ENCODE peak calls at places on chromosomes 3 and 15, in four cellular contexts. X is progenitor cell of endocrine pancreas, N is choroid plexus epithelial cell, M is cardiac fibroblast. P is an unnamed sample.
A peak's percentile ranks its signal among the peaks of the same experiment; 100 is the strongest.

GRCh38 chr3:63625161-63625560 is 27.3 kb upstream of the SNTN start:
- DNase-seq in N (peak; percentile 82), M (peak; percentile 94), X (no peak), P (no peak)

GRCh38 chr15:97652700-97653167 is 307.8 kb upstream of the ARRDC4 start:
- DNase-seq in M (no peak), N (no peak), X (peak; percentile 15), P (no peak)

GRCh38 chr3:50658831-50659230 is 15.9 kb upstream of the DOCK3 start:
- DNase-seq in M (no peak), X (no peak), N (no peak), P (no peak)

GRCh38 chr15:76139368-76140068 is 79.7 kb downstream of the TMEM266 start:
- DNase-seq in M (peak; percentile 85), N (peak; percentile 87), X (peak; percentile 63), P (peak; percentile 60)

GRCh38 chr3:171954644-171955365 is 84.6 kb upstream of the FNDC3B start:
- DNase-seq in X (no peak), M (peak; percentile 88), N (peak; percentile 43), P (no peak)

GRCh38 chr3:8759038-8759755 is 10.2 kb downstream of the OXTR start:
- DNase-seq in X (no peak), N (no peak), M (no peak), P (no peak)

GRCh38 chr3:158802399-158803023 is 657 bp downstream of the MFSD1 start:
- DNase-seq in X (no peak), M (no peak), N (no peak), P (no peak)

GRCh38 chr3:193149998-193150397 is 91.0 kb upstream of the PLAAT1 start:
- DNase-seq in M (no peak), X (no peak), N (no peak), P (no peak)

GRCh38 chr3:176505878-176506621 is 691.2 kb downstream of the TBL1XR1 start:
- DNase-seq in M (no peak), N (no peak), X (no peak), P (no peak)

GRCh38 chr3:9316881-9317341 is 45.9 kb upstream of the THUMPD3 start:
- DNase-seq in M (peak; percentile 70), X (no peak), N (peak; percentile 48), P (no peak)

GRCh38 chr15:73959012-73959581 is 32.8 kb downstream of the LOXL1 start:
- DNase-seq in N (no peak), M (peak; percentile 31), X (no peak), P (no peak)

GRCh38 chr3:162332344-162332743 is 835.7 kb downstream of the OTOL1 start:
- DNase-seq in M (peak; percentile 4), N (peak; percentile 3), X (no peak), P (no peak)

GRCh38 chr3:172253200-172253599 is 195.1 kb downstream of the GHSR start:
- DNase-seq in X (no peak), N (no peak), M (no peak), P (no peak)

GRCh38 chr3:119557192-119557873 is 2.1 kb downstream of the CD80 start:
- DNase-seq in M (no peak), N (no peak), X (no peak), P (no peak)

GRCh38 chr15:31236184-31237041 is 90.2 kb upstream of the KLF13 start:
- DNase-seq in M (peak; percentile 96), N (peak; percentile 97), X (no peak), P (no peak)

GRCh38 chr3:48694610-48695051 is 8.9 kb upstream of the NCKIPSD start:
- DNase-seq in N (peak; percentile 93), M (peak; percentile 92), X (no peak), P (no peak)

GRCh38 chr15:70200511-70200991 is 102.8 kb upstream of the TLE3 start:
- DNase-seq in N (peak; percentile 61), X (no peak), M (no peak), P (no peak)

GRCh38 chr15:35674873-35675781 is 129.2 kb upstream of the DPH6 start:
- DNase-seq in N (peak; percentile 91), X (no peak), M (peak; percentile 74), P (no peak)

GRCh38 chr3:138332472-138333073 is 2.9 kb upstream of the NME9 start:
- DNase-seq in X (no peak), N (peak; percentile 75), M (peak; percentile 70), P (no peak)

GRCh38 chr3:127275287-127275781 is 12.5 kb downstream of the PRR20G start:
- DNase-seq in M (peak; percentile 35), X (no peak), N (no peak), P (no peak)

GRCh38 chr3:64143399-64144130 is 81.7 kb downstream of the PRICKLE2 start:
- DNase-seq in M (peak; percentile 57), X (no peak), N (peak; percentile 60), P (no peak)

GRCh38 chr3:128232421-128233180 is 79.3 kb downstream of the EEFSEC start:
- DNase-seq in X (no peak), M (no peak), N (no peak), P (no peak)

GRCh38 chr3:73086071-73086494 is 24.6 kb downstream of the EBLN2 start:
- DNase-seq in M (peak; percentile 64), N (peak; percentile 66), X (no peak), P (peak; percentile 23)

GRCh38 chr3:160756907-160757623 is 1.0 kb downstream of the PPM1L start:
- DNase-seq in N (no peak), M (no peak), X (no peak), P (peak; percentile 17)

GRCh38 chr3:16130066-16130465 is 44.4 kb upstream of the GALNT15 start:
- DNase-seq in M (peak; percentile 89), X (no peak), N (peak; percentile 91), P (no peak)

GRCh38 chr15:59283717-59284336 is 77.2 kb downstream of the LDHAL6B start:
- DNase-seq in M (no peak), N (no peak), X (no peak), P (no peak)

GRCh38 chr3:1609416-1609815 is 489.2 kb upstream of the CNTN4 start:
- DNase-seq in N (no peak), M (no peak), X (no peak), P (no peak)

GRCh38 chr3:79369306-79369705 is 398.5 kb downstream of the ROBO1 start:
- DNase-seq in N (peak; percentile 65), X (no peak), M (peak; percentile 50), P (no peak)

GRCh38 chr3:11717301-11717700 is 73.6 kb upstream of the VGLL4 start:
- DNase-seq in M (peak; percentile 57), X (no peak), N (peak; percentile 35), P (no peak)

GRCh38 chr15:101111570-101112262 is 140.1 kb downstream of the CHSY1 start:
- DNase-seq in N (no peak), M (no peak), X (no peak), P (no peak)

GRCh38 chr15:101113114-101114005 is 138.5 kb downstream of the CHSY1 start:
- DNase-seq in M (no peak), N (no peak), X (no peak), P (no peak)

GRCh38 chr15:101110681-101111569 is 140.9 kb downstream of the CHSY1 start:
- DNase-seq in N (no peak), X (no peak), M (no peak), P (no peak)

GRCh38 chr15:101114146-101114545 is 137.7 kb downstream of the CHSY1 start:
- DNase-seq in N (no peak), X (no peak), M (no peak), P (no peak)

GRCh38 chr15:101112336-101113113 is 139.3 kb downstream of the CHSY1 start:
- DNase-seq in M (no peak), N (no peak), X (no peak), P (no peak)
- TF ChIP-seq CTCF in M (no peak), N (no peak), X (no peak), P (no peak)

GRCh38 chr15:96336045-96336642 is 5.6 kb downstream of the NR2F2 start:
- DNase-seq in N (peak; percentile 27), X (no peak), M (peak; percentile 39), P (no peak)

GRCh38 chr15:96335429-96335807 is 4.9 kb downstream of the NR2F2 start:
- DNase-seq in M (peak; percentile 70), X (no peak), N (peak; percentile 39), P (no peak)

GRCh38 chr15:96334017-96334704 is 3.7 kb downstream of the NR2F2 start:
- DNase-seq in N (peak; percentile 55), M (peak; percentile 40), X (no peak), P (no peak)

GRCh38 chr15:96333194-96334016 is 2.9 kb downstream of the NR2F2 start:
- DNase-seq in M (peak; percentile 47), X (no peak), N (peak; percentile 84), P (no peak)

GRCh38 chr15:96334705-96335428 is 4.4 kb downstream of the NR2F2 start:
- DNase-seq in N (peak; percentile 29), X (no peak), M (peak; percentile 49), P (no peak)
- TF ChIP-seq CTCF in N (no peak), X (no peak), M (no peak), P (no peak)

GRCh38 chr3:42957573-42957972 is 21.5 kb upstream of the GASK1A start:
- DNase-seq in X (no peak), M (no peak), N (no peak), P (no peak)
- TF ChIP-seq CTCF in X (peak; percentile 36), M (no peak), N (peak; percentile 32), P (no peak)

GRCh38 chr3:2713923-2714322 is 396.3 kb downstream of the IL5RA start:
- DNase-seq in N (peak; percentile 8), X (no peak), M (no peak), P (no peak)
- TF ChIP-seq CTCF in N (peak; percentile 44), X (peak; percentile 38), M (no peak), P (no peak)

DNA sequence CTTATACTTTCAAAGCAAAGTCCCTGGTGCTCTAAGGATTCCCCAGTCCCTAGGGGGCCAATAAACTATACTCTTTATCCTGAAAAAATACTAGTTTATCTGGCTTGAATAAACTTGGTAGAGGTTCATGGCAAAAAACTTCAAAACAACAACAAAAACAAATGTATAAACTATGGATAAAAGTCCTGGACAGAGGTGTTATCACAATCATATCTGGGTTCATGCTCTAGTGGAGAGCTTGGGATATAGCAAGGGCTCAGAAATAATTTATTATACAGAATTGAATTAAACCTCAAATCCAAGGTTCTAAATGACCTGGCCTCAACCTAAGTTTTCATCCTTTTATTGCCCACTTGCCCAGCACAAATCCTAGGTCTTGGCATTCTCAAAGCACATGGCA is 98.6 kb upstream of the TRIM42 start:
- DNase-seq in X (no peak), N (no peak), M (no peak), P (no peak)
- TF ChIP-seq CTCF in X (no peak), N (no peak), M (no peak), P (no peak)

DNA sequence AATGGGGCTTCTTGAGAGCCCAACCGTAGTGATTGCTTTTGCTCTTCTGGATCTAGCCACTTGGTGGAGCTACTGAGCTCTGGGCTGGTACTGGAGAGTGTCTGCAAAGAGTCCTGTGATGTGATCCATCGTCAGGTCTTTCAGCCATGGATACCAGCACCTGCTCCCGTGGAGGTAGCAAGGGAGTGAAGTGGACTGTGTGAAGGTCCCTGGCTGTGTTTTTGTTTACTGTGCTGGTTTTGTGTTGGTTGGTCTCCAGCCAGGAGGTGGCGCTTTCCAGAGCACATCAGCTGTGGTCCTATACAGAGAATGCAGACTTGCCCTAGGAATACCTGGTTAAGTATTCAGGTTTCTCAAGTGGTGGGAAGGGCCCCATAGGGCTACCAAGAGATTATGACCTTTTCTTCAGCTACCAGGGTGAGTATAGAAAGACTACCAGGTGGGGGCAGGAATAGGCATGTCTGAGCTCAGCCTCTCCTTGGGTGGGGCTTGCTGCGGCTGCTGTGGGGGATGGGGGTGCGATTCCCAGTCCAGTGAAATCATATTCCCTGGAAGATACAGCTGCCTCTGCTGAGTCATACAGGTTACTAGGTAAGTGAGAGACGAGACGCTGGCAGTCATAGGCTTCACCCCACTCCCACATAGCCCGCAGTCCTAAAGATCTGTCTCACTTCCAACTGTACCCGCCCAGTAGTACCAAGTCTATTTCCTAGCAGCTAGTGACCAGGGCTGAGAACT is 733.7 kb downstream of the ZNF385D start:
- DNase-seq in N (no peak), X (no peak), M (peak; percentile 1), P (no peak)
- TF ChIP-seq CTCF in N (peak; percentile 7), X (peak; percentile 11), M (peak; percentile 10), P (no peak)

GRCh38 chr3:177804646-177805045 is 607.4 kb upstream of the TBL1XR1 start:
- DNase-seq in X (no peak), M (no peak), N (no peak), P (no peak)
- TF ChIP-seq CTCF in X (no peak), M (no peak), N (no peak), P (no peak)

P was measured in natural killer cell.